ENCODE peak calls at places on chromosomes 4 and X, in eight cellular contexts. N, B, P, J, A, M, O and F are unnamed samples. For H3K4me1, the result is how much of the 10 kb centered on the place peaks cover.

GRCh38 chr4:60724623-60725022 is 475.5 kb upstream of the ADGRL3 start:
- DNase-seq in N (no peak), B (no peak), P (no peak), J (peak), A (no peak), M (no peak), O (no peak), F (no peak)

GRCh38 chr4:121796283-121796682 is 4.8 kb upstream of the EXOSC9 start:
- DNase-seq in N (no peak), B (no peak), P (no peak), J (no peak), A (no peak), M (no peak), O (no peak), F (no peak)

GRCh38 chr4:52912608-52913007 is 50.5 kb downstream of the RASL11B start:
- DNase-seq in N (no peak), B (no peak), P (no peak), J (peak), A (no peak), M (no peak), O (no peak), F (no peak)

GRCh38 chr4:130056286-130056685 is 960.3 kb downstream of the C4orf33 start:
- DNase-seq in N (no peak), B (no peak), P (no peak), J (no peak), A (no peak), M (no peak), O (no peak), F (no peak)

GRCh38 chrX:23381099-23381498 is 46.5 kb downstream of the PTCHD1 start:
- DNase-seq in N (no peak), B (no peak), P (no peak), J (no peak), A (no peak), M (no peak), O (no peak), F (no peak)

GRCh38 chr4:33722800-33723511 is 2521.4 kb downstream of the ARAP2 start:
- DNase-seq in N (no peak), B (no peak), P (no peak), J (no peak), A (no peak), M (no peak), O (no peak), F (no peak)

GRCh38 chrX:17375631-17376380 is 806 bp downstream of the NHS start:
- DNase-seq in N (peak), B (peak), P (peak), J (peak), A (peak), M (no peak), O (no peak), F (peak)

GRCh38 chrX:136689441-136689840 is 41.5 kb downstream of the CD40LG start:
- DNase-seq in N (no peak), B (no peak), P (no peak), J (peak), A (no peak), M (no peak), O (no peak), F (no peak)

GRCh38 chr4:137608085-137608484 is 75.8 kb upstream of the PCDH18 start:
- DNase-seq in N (no peak), B (peak), P (no peak), J (no peak), A (no peak), M (no peak), O (peak), F (no peak)

GRCh38 chr4:112968456-112969159 is 80.8 kb upstream of the ANK2 start:
- DNase-seq in N (no peak), B (no peak), P (no peak), J (peak), A (no peak), M (no peak), O (no peak), F (no peak)

GRCh38 chr4:180456928-180457327 is 1786.3 kb upstream of the TENM3 start:
- DNase-seq in N (peak), B (no peak), P (no peak), J (no peak), A (no peak), M (no peak), O (no peak), F (no peak)

GRCh38 chr4:102263024-102263787 is 82.1 kb downstream of the SLC39A8 start:
- DNase-seq in N (peak), B (no peak), P (no peak), J (peak), A (no peak), M (no peak), O (peak), F (no peak)
- TF ChIP-seq CTCF in N (peak), B (no peak), P (no peak), J (peak), A (peak), M (peak), O (peak), F (no peak)

GRCh38 chrX:64205735-64206491 is 405 bp upstream of the AMER1 start:
- DNase-seq in N (peak), B (peak), P (peak), J (peak), A (peak), M (peak), O (peak), F (peak)

GRCh38 chrX:64204252-64204651 is 1.3 kb downstream of the AMER1 start:
- DNase-seq in N (no peak), B (peak), P (peak), J (peak), A (peak), M (no peak), O (no peak), F (peak)

GRCh38 chrX:64205441-64205734 is at the start of gene AMER1:
- DNase-seq in N (no peak), B (no peak), P (no peak), J (no peak), A (no peak), M (no peak), O (peak), F (no peak)

GRCh38 chrX:64206556-64207162 is 1.2 kb upstream of the AMER1 start:
- DNase-seq in N (no peak), B (peak), P (peak), J (peak), A (peak), M (no peak), O (no peak), F (no peak)

DNA sequence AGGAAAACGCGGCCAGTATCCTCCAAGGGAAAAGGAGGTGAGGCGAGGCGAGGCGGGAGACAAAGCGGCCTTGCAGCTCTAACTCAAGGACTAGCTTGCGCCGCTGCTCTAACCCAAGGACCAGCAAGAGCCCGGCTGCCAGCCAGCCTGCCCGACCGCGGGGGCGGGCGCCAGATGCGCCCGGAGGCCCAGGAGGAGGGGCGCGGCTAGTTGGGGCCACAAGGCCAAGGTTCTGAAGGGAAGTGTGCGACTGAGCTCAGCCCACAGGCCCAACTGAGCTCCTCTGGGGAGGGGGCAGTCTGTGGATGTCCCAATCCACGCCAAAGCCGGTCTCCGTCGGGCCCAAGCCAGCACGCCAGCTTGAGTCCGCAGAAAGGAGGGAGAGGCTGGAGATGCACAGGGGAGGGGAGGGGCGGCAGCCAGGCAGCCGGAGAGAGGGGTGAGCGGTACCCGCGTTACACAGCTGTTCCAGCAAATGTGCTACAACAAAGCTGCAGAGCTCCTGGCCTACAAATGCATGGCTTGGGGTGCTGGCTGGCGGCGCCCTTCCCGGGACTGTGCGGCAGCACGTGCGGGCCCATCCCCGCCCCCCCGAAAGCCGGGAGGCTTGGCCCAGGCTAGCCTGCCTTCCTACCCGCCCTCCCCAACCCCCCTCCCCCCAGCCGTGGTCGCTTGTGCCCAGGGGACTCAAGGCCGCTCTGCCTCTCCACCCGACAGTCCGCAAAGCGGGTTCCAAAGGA is 637 bp downstream of the AMER1 start:
- DNase-seq in N (no peak), B (peak), P (peak), J (peak), A (peak), M (peak), O (peak), F (peak)
- TF ChIP-seq POLR2A in N (no peak), B (no peak), P (no peak), J (no peak), A (no peak), M (no peak), O (no peak), F (no peak)

GRCh38 chrX:40083979-40084359 is 13.8 kb downstream of the BCOR start:
- DNase-seq in N (no peak), B (no peak), P (no peak), J (no peak), A (no peak), M (no peak), O (no peak), F (no peak)

GRCh38 chrX:40085086-40085551 is 12.6 kb downstream of the BCOR start:
- DNase-seq in N (no peak), B (no peak), P (peak), J (peak), A (no peak), M (no peak), O (no peak), F (no peak)

GRCh38 chrX:40084471-40084870 is 13.3 kb downstream of the BCOR start:
- DNase-seq in N (no peak), B (no peak), P (no peak), J (no peak), A (no peak), M (no peak), O (no peak), F (no peak)

GRCh38 chrX:40086569-40087335 is 11.0 kb downstream of the BCOR start:
- DNase-seq in N (no peak), B (peak), P (no peak), J (peak), A (no peak), M (no peak), O (no peak), F (no peak)

GRCh38 chrX:40085714-40086113 is 12.0 kb downstream of the BCOR start:
- DNase-seq in N (no peak), B (no peak), P (no peak), J (no peak), A (no peak), M (no peak), O (no peak), F (no peak)
- H3K4me1 ChIP-seq in N (under half), B (half or more), P (under half), J (under half), A (under half), M (half or more), O (under half), F (half or more)

GRCh38 chr4:81260443-81261102 is 45.6 kb upstream of the PRKG2 start:
- DNase-seq in N (no peak), B (no peak), P (no peak), J (no peak), A (no peak), M (no peak), O (no peak), F (no peak)
- TF ChIP-seq CTCF in N (peak), B (no peak), P (no peak), J (peak), A (no peak), M (no peak), O (no peak), F (peak)

GRCh38 chr4:22712105-22712504 is 19.4 kb downstream of the GBA3 start:
- DNase-seq in N (no peak), B (no peak), P (no peak), J (no peak), A (no peak), M (no peak), O (no peak), F (no peak)
- TF ChIP-seq POLR2A in N (no peak), B (no peak), P (no peak), J (no peak), A (no peak), M (no peak), O (no peak), F (no peak)